ENCODE peak calls at places on chromosomes 4 and X, in nine cellular contexts. R is breast epithelium, J is A549, F is ovary, K is Peyer's patch, T is tibial nerve, B is K562, D is transverse colon, X is H1. Y is an unnamed sample. For H3K4me1, the result is how much of the 10 kb centered on the place peaks cover.

GRCh38 chr4:48570646-48571220 is 80.7 kb downstream of the ZAR1 start:
- DNase-seq in R (no peak), J (no peak), F (no peak), K (no peak), T (no peak), B (no peak), D (no peak), X (no peak), Y (no peak)

GRCh38 chr4:54930226-54930625 is 195.2 kb downstream of the KDR start:
- DNase-seq in R (no peak), J (no peak), F (no peak), K (no peak), T (no peak), B (no peak), D (no peak), X (no peak), Y (no peak)

GRCh38 chr4:55256787-55257186 is 89.3 kb upstream of the SRD5A3 start:
- DNase-seq in R (no peak), J (no peak), F (no peak), K (no peak), T (no peak), B (no peak), D (no peak), X (no peak), Y (peak)

GRCh38 chr4:37928421-37928820 is 31.8 kb upstream of the PTTG2 start:
- DNase-seq in R (no peak), J (no peak), F (no peak), K (no peak), T (no peak), B (no peak), D (no peak), X (no peak), Y (no peak)

GRCh38 chr4:5683566-5683965 is 24.8 kb downstream of the EVC2 start:
- DNase-seq in R (no peak), J (no peak), F (no peak), K (no peak), T (no peak), B (peak), D (no peak), X (no peak), Y (no peak)

GRCh38 chr4:170400346-170400745 is 310.6 kb upstream of the AADAT start:
- DNase-seq in R (no peak), J (no peak), F (no peak), K (no peak), T (no peak), B (no peak), D (no peak), X (no peak), Y (no peak)

GRCh38 chr4:6011686-6012085 is 6.5 kb downstream of the C4orf50 start:
- DNase-seq in R (no peak), J (no peak), F (no peak), K (no peak), T (no peak), B (no peak), D (no peak), X (no peak), Y (no peak)

GRCh38 chr4:167868163-167868562 is 224.2 kb upstream of the ANXA10 start:
- DNase-seq in R (no peak), J (no peak), F (no peak), K (no peak), T (no peak), B (no peak), D (no peak), X (no peak), Y (no peak)

GRCh38 chr4:186724861-186725419 is 1.3 kb upstream of the FAT1 start:
- DNase-seq in R (no peak), J (no peak), F (peak), K (no peak), T (peak), B (peak), D (no peak), X (no peak), Y (no peak)

GRCh38 chrX:117972681-117973080 is 143.9 kb downstream of the KLHL13 start:
- DNase-seq in R (no peak), J (no peak), F (no peak), K (no peak), T (no peak), B (no peak), D (no peak), X (no peak), Y (no peak)

GRCh38 chr4:52574036-52574435 is 85.1 kb downstream of the USP46 start:
- DNase-seq in R (no peak), J (no peak), F (no peak), K (no peak), T (no peak), B (no peak), D (no peak), X (no peak), Y (no peak)

GRCh38 chr4:141215030-141215429 is 5.7 kb upstream of the ZNF330 start:
- DNase-seq in R (no peak), J (no peak), F (no peak), K (no peak), T (no peak), B (no peak), D (no peak), X (no peak), Y (no peak)

GRCh38 chr4:154205471-154205870 is 286.1 kb downstream of the DCHS2 start:
- DNase-seq in R (no peak), J (no peak), F (no peak), K (no peak), T (no peak), B (peak), D (no peak), X (no peak), Y (no peak)

GRCh38 chr4:87077834-87078585 is 142.4 kb downstream of the KLHL8 start:
- DNase-seq in R (no peak), J (no peak), F (no peak), K (no peak), T (no peak), B (no peak), D (no peak), X (no peak), Y (no peak)

GRCh38 chr4:72076562-72076961 is 44.8 kb downstream of the NPFFR2 start:
- DNase-seq in R (no peak), J (no peak), F (no peak), K (no peak), T (no peak), B (no peak), D (no peak), X (no peak), Y (no peak)

GRCh38 chr4:74376888-74377483 is 12.0 kb downstream of the EREG start:
- DNase-seq in R (no peak), J (peak), F (no peak), K (no peak), T (no peak), B (peak), D (no peak), X (no peak), Y (no peak)

GRCh38 chr4:155353923-155354540 is 22.7 kb downstream of the MAP9 start:
- DNase-seq in R (peak), J (peak), F (peak), K (peak), T (peak), B (peak), D (peak), X (peak), Y (peak)

GRCh38 chr4:36551697-36552214 is 270.3 kb downstream of the DTHD1 start:
- DNase-seq in R (no peak), J (no peak), F (no peak), K (no peak), T (no peak), B (no peak), D (no peak), X (no peak), Y (no peak)

GRCh38 chrX:68932611-68933010 is 103.8 kb downstream of the EFNB1 start:
- DNase-seq in R (no peak), J (no peak), F (no peak), K (no peak), T (no peak), B (no peak), D (peak), X (no peak), Y (no peak)

GRCh38 chrX:103686199-103687072 is at the start of gene MORF4L2:
- DNase-seq in R (peak), J (peak), F (peak), K (peak), T (peak), B (peak), D (peak), X (peak), Y (peak)

GRCh38 chrX:75623535-75623934 is 100.7 kb upstream of the ZDHHC15 start:
- DNase-seq in R (no peak), J (no peak), F (no peak), K (no peak), T (no peak), B (no peak), D (no peak), X (no peak), Y (no peak)

GRCh38 chrX:102840871-102841705 is 96.0 kb upstream of the RAB40AL start:
- DNase-seq in R (no peak), J (no peak), F (no peak), K (no peak), T (no peak), B (peak), D (no peak), X (no peak), Y (no peak)

GRCh38 chr4:100649478-100649877 is 131.7 kb upstream of the EMCN start:
- DNase-seq in R (no peak), J (no peak), F (no peak), K (no peak), T (no peak), B (no peak), D (no peak), X (no peak), Y (no peak)

GRCh38 chr4:156829194-156829593 is 142.4 kb downstream of the PDGFC start:
- DNase-seq in R (no peak), J (no peak), F (peak), K (no peak), T (peak), B (no peak), D (no peak), X (no peak), Y (peak)

GRCh38 chr4:8774071-8774470 is 97.6 kb downstream of the HMX1 start:
- DNase-seq in R (peak), J (no peak), F (no peak), K (peak), T (no peak), B (no peak), D (no peak), X (no peak), Y (no peak)

GRCh38 chrX:110286126-110286525 is 31.8 kb downstream of the AMMECR1 start:
- DNase-seq in R (no peak), J (peak), F (no peak), K (no peak), T (no peak), B (no peak), D (no peak), X (no peak), Y (peak)

GRCh38 chrX:39484669-39485068 is 613.1 kb downstream of the BCOR start:
- DNase-seq in R (no peak), J (no peak), F (no peak), K (no peak), T (no peak), B (no peak), D (no peak), X (no peak), Y (no peak)

GRCh38 chr4:156954598-156954997 is 17.0 kb downstream of the PDGFC start:
- DNase-seq in R (no peak), J (no peak), F (no peak), K (no peak), T (no peak), B (no peak), D (no peak), X (no peak), Y (no peak)

GRCh38 chr4:138013625-138014024 is 228.5 kb downstream of the SLC7A11 start:
- DNase-seq in R (no peak), J (no peak), F (no peak), K (no peak), T (no peak), B (no peak), D (no peak), X (no peak), Y (no peak)

GRCh38 chrX:69615779-69616519 is at the start of gene EDA:
- DNase-seq in R (peak), J (peak), F (peak), K (peak), T (peak), B (peak), D (peak), X (peak), Y (peak)

GRCh38 chr4:169971456-169972015 is 54.7 kb downstream of the MFAP3L start:
- DNase-seq in R (no peak), J (no peak), F (no peak), K (no peak), T (no peak), B (no peak), D (no peak), X (no peak), Y (no peak)

GRCh38 chrX:123779908-123780396 is 47.1 kb upstream of the THOC2 start:
- DNase-seq in R (no peak), J (no peak), F (no peak), K (no peak), T (no peak), B (peak), D (no peak), X (no peak), Y (no peak)

GRCh38 chr4:46549125-46549524 is 159.2 kb upstream of the GABRA2 start:
- DNase-seq in R (no peak), J (no peak), F (no peak), K (no peak), T (no peak), B (no peak), D (no peak), X (no peak), Y (no peak)

GRCh38 chr4:4216668-4217067 is 10.1 kb downstream of the OTOP1 start:
- DNase-seq in R (no peak), J (no peak), F (no peak), K (no peak), T (no peak), B (no peak), D (no peak), X (no peak), Y (no peak)

GRCh38 chr4:7798215-7798995 is 141.3 kb downstream of the AFAP1 start:
- DNase-seq in R (no peak), J (no peak), F (no peak), K (no peak), T (no peak), B (no peak), D (no peak), X (no peak), Y (no peak)

GRCh38 chrX:75086731-75087195 is 69.3 kb downstream of the ABCB7 start:
- DNase-seq in R (no peak), J (no peak), F (no peak), K (no peak), T (no peak), B (peak), D (no peak), X (no peak), Y (no peak)

GRCh38 chr4:105277702-105278101 is 131.0 kb downstream of the TET2 start:
- DNase-seq in R (no peak), J (no peak), F (no peak), K (no peak), T (no peak), B (no peak), D (no peak), X (no peak), Y (no peak)

GRCh38 chr4:119542575-119542974 is 86.0 kb downstream of the PDE5A start:
- DNase-seq in R (no peak), J (no peak), F (no peak), K (no peak), T (no peak), B (no peak), D (no peak), X (no peak), Y (no peak)

DNA sequence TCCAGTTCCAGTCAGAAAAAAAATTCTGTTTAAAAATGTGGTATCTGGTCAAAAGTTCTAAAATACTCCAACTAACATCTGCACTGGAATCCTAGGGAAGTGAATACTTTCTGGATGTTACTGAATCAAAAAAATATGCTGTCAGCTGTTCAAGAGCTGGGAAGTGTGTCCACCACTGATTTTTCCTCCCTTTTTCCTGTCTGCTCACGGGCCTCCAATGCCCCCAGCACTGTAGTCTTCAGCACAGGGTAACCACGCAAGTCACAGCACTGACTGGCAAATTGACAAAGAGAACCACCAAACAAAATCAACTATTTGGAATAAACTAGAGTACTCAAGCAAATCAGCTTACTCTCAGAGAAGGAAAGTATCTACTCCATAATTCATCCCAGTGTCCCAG is 9.9 kb downstream of the VEGFC start:
- DNase-seq in R (no peak), J (no peak), F (no peak), K (no peak), T (no peak), B (no peak), D (no peak), X (no peak), Y (no peak)
- H3K27ac ChIP-seq in R (no peak), J (peak), F (no peak), K (no peak), T (no peak), B (no peak), D (no peak), X (no peak), Y (no peak)

DNA sequence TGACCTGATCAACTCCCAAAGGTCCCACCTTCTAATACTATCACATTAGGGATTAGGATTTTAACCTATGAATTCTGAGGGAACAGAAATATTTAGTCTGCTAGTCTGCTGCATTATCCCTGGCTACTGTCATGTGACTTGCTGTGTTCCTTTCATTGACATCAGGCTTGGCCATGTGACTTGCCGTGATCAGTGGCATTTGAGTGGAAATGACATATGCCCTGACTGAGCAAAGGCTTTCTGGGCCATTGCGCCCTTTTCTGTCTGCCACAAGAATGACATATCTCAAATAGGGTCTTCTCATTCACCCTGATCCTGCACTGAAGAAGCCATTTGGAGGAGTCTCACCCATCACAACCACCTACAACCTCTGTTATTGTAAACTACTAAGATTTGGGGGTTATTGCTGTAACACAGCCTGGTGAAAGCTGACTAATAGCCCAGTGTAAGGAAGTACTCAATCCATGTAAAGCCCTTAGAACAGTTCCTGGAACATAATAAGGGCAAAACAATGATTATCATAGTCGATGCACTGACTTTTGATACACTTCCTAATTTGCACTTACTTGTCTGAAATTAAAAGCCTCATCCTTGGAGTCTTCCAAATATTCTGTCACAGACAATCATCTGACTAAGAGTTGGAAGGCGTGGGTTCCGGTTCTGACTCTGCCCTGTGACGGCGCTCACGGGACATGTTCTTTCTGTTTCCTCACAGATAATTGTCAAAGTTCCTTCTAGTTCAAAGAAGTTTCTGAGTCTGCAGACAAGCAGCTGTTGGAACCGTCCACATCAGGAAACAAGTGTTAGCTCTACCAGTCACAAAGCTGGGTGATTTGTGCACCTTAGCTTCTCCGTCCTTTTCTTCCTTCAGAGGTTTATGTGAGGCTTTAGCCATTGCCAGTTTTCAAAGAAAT is 33.2 kb upstream of the RASGEF1B start:
- DNase-seq in R (no peak), J (no peak), F (no peak), K (no peak), T (peak), B (peak), D (peak), X (no peak), Y (peak)
- TF ChIP-seq POLR2A in R (no peak), J (no peak), F (no peak), K (peak), T (no peak), B (no peak), D (peak), X (no peak), Y (no peak)

DNA sequence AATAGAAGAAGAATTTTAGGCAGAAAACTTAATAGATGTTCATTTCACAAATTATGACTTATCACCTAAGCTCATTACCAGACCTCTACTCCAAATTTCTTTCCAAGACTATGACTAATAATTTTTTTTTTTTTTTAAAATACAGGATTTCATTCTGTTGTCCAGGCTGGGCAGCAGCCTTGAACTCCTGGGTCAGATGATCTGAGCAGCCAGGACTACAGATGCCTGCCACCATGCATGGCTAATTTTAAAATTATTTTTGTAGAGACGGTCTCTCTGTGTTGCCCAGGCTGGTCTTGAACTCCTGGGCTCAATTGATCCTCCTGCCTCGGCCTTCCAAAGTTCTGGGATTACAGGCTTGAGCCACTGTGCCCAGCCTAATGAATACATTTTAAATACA is 119.2 kb downstream of the ARHGAP10 start:
- DNase-seq in R (no peak), J (no peak), F (peak), K (no peak), T (no peak), B (no peak), D (no peak), X (no peak), Y (no peak)
- H3K4me1 ChIP-seq in R (under half), J (under half), F (under half), K (under half), T (under half), B (under half), D (under half), X (under half), Y (under half)

DNA sequence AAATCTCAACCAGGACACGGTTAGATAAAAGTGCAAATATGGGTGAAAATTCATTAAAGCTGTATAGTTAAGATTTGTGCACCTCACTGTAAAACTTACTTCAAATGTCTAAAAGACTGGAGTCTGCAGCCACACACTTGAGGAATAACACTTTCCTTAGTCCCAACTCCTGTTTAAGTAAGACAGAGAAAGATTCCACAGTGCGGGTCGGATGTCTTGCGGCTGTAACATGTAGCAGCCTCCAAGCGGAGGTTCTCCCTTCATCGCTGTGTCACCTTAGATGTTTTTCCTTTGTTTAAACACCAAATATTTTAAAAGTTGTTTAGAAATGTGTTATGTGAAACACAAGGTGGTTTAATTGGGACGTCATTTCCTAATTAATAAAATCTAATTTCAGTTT is 905 bp upstream of the MAEA start:
- DNase-seq in R (no peak), J (no peak), F (no peak), K (no peak), T (no peak), B (no peak), D (no peak), X (no peak), Y (no peak)
- H3K27ac ChIP-seq in R (peak), J (peak), F (no peak), K (peak), T (peak), B (peak), D (peak), X (peak), Y (peak)